ENCODE peak calls at places on chromosomes 11 and 22, in four cellular contexts. L is thoracic aorta; A is CD8-positive, alpha-beta T cell; W is CD4-positive, alpha-beta memory T cell. Z is an unnamed sample.
A peak's percentile ranks its signal among the peaks of the same experiment; 100 is the strongest.

GRCh38 chr11:124551189-124551588 is 7.7 kb upstream of the OR8B12 start:
- DNase-seq in L (no peak), A (no peak), W (no peak), Z (no peak)

GRCh38 chr11:91513734-91514133 is 710.9 kb upstream of the FAT3 start:
- DNase-seq in L (no peak), A (no peak), W (no peak), Z (no peak)

GRCh38 chr11:110425751-110426545 is 3.8 kb upstream of the FDX1 start:
- DNase-seq in L (no peak), A (no peak), W (no peak), Z (no peak)

GRCh38 chr11:126415669-126416420 is 60.4 kb downstream of the ST3GAL4 start:
- DNase-seq in L (no peak), A (no peak), W (no peak), Z (no peak)

GRCh38 chr22:46031965-46032851 is 55.2 kb upstream of the WNT7B start:
- DNase-seq in L (no peak), A (no peak), W (no peak), Z (no peak)

GRCh38 chr22:20061481-20061861 is 18.6 kb upstream of the DGCR8 start:
- DNase-seq in L (no peak), A (no peak), W (no peak), Z (no peak)

GRCh38 chr11:11973361-11973800 is 35.0 kb downstream of the DKK3 start:
- DNase-seq in L (peak; percentile 56), A (no peak), W (no peak), Z (no peak)

GRCh38 chr11:115325523-115325922 is 178.7 kb downstream of the CADM1 start:
- DNase-seq in L (no peak), A (no peak), W (no peak), Z (no peak)

GRCh38 chr11:32087602-32088001 is 3.3 kb upstream of the RCN1 start:
- DNase-seq in L (no peak), A (no peak), W (no peak), Z (no peak)

GRCh38 chr11:100824041-100824440 is 137.0 kb downstream of the ARHGAP42 start:
- DNase-seq in L (no peak), A (no peak), W (no peak), Z (no peak)

GRCh38 chr11:111730031-111730430 is 36.2 kb downstream of the PPP2R1B start:
- DNase-seq in L (no peak), A (no peak), W (no peak), Z (no peak)

GRCh38 chr11:25733777-25734176 is 598.2 kb upstream of the ANO3 start:
- DNase-seq in L (no peak), A (no peak), W (no peak), Z (no peak)

GRCh38 chr11:125998267-125998666 is 52.4 kb downstream of the VSIG10L2 start:
- DNase-seq in L (no peak), A (no peak), W (no peak), Z (no peak)

GRCh38 chr22:22791438-22792181 is 96.0 kb upstream of the IGLL5 start:
- DNase-seq in L (no peak), A (no peak), W (no peak), Z (no peak)

GRCh38 chr11:71930556-71931244 is 1.9 kb downstream of the RNF121 start:
- DNase-seq in L (no peak), A (no peak), W (no peak), Z (no peak)

GRCh38 chr22:27377901-27378300 is 423.7 kb downstream of the MN1 start:
- DNase-seq in L (no peak), A (no peak), W (no peak), Z (no peak)

GRCh38 chr11:8209208-8209807 is 40.5 kb upstream of the RIC3 start:
- DNase-seq in L (no peak), A (no peak), W (no peak), Z (no peak)

DNA sequence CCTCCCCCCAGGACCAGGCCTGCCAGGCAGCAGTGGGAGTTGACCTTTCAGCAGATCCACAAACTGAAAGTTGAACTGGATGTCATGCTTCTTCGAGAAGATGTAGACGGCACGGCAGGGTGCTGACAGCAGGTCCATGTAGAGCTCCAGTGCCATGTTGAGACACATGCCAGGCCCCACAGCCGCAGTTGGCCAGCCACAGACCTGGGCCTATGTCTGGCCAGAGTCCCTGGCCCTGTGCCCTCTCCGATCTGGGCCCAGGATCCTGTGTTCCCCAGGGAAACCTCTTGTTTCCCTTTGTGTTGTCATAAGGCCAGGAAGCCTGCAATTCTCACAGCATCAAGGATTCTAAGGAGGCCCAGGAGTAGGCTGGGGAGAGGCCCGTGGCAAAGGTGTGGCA is at the start of gene GSTT4:
- DNase-seq in L (no peak), A (no peak), W (no peak), Z (no peak)
- H3K4me3 ChIP-seq in L (peak within 1 kb of the TSS; percentile 18), A (no peak within 1 kb of the TSS), W (no peak within 1 kb of the TSS), Z (no peak within 1 kb of the TSS)

GRCh38 chr11:19674831-19675230 is 37.8 kb upstream of the NAV2 start:
- DNase-seq in L (no peak), A (no peak), W (no peak), Z (no peak)

GRCh38 chr11:19673924-19674390 is 38.7 kb upstream of the NAV2 start:
- DNase-seq in L (peak; percentile 50), A (no peak), W (no peak), Z (no peak)

GRCh38 chr11:19672591-19673206 is 39.9 kb upstream of the NAV2 start:
- DNase-seq in L (no peak), A (no peak), W (no peak), Z (no peak)

GRCh38 chr11:19675397-19675796 is 37.2 kb upstream of the NAV2 start:
- DNase-seq in L (no peak), A (no peak), W (no peak), Z (no peak)

GRCh38 chr11:19674420-19674819 is 38.2 kb upstream of the NAV2 start:
- DNase-seq in L (no peak), A (no peak), W (no peak), Z (no peak)
- H3K4me1 ChIP-seq in L (peaks cover 96% of the 10 kb centered on the region), A (no peaks in the 10 kb centered on the region), W (no peaks in the 10 kb centered on the region), Z (no peaks in the 10 kb centered on the region)

GRCh38 chr11:63551889-63552266 is 11.3 kb downstream of the PLAAT2 start:
- DNase-seq in L (no peak), A (no peak), W (no peak), Z (no peak)
- H3K4me3 ChIP-seq in L (no peak overlapping the region), A (peak overlapping the region; percentile 63), W (no peak overlapping the region), Z (no peak overlapping the region)

DNA sequence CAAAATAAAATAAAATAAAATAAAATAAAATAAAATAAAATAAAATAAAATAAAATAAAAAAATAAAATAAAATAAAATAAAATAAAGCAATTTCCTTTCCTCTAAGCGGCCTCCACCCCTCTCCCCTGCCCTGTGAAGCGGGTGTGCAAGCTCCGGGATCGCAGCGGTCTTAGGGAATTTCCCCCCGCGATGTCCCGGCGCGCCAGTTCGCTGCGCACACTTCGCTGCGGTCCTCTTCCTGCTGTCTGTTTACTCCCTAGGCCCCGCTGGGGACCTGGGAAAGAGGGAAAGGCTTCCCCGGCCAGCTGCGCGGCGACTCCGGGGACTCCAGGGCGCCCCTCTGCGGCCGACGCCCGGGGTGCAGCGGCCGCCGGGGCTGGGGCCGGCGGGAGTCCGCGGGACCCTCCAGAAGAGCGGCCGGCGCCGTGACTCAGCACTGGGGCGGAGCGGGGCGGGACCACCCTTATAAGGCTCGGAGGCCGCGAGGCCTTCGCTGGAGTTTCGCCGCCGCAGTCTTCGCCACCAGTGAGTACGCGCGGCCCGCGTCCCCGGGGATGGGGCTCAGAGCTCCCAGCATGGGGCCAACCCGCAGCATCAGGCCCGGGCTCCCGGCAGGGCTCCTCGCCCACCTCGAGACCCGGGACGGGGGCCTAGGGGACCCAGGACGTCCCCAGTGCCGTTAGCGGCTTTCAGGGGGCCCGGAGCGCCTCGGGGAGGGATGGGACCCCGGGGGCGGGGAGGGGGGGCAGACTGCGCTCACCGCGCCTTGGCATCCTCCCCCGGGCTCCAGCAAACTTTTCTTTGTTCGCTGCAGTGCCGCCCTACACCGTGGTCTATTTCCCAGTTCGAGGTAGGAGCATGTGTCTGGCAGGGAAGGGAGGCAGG is at the start of gene GSTP1:
- DNase-seq in L (peak; percentile 68), A (peak; percentile 80), W (peak; percentile 71), Z (peak; percentile 94)
- H3K4me1 ChIP-seq in L (peaks cover 21% of the 10 kb centered on the region), A (peaks cover 24% of the 10 kb centered on the region), W (peaks cover 20% of the 10 kb centered on the region), Z (peaks cover 23% of the 10 kb centered on the region)

DNA sequence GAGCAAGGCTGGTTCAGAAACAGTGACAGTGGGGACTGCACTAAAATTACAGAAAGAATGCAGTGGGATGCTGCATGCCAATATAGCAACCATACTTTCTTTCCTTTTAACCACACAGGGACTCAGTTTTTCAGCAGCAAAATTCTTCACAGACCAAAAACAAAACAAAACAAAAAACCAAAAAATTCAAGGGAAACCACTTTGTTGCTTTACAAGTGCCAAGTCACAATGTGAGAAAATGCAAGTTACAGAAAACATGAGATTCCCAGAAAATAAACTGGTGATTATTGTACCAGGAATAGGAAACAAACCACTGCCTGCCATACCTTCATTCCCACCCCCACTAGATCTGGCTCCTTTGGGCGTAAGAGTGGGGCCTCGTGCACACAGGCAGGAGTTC is 52.6 kb downstream of the TENM4 start:
- DNase-seq in L (no peak), A (no peak), W (no peak), Z (no peak)
- H3K4me3 ChIP-seq in L (no peak overlapping the region), A (no peak overlapping the region), W (no peak overlapping the region), Z (no peak overlapping the region)

GRCh38 chr22:40209945-40210485 is 32.3 kb downstream of the TNRC6B start:
- DNase-seq in L (no peak), A (no peak), W (no peak), Z (no peak)

GRCh38 chr22:40203568-40203967 is 25.8 kb downstream of the TNRC6B start:
- DNase-seq in L (no peak), A (peak; percentile 27), W (peak; percentile 45), Z (no peak)

GRCh38 chr22:40202225-40202944 is 24.7 kb downstream of the TNRC6B start:
- DNase-seq in L (no peak), A (no peak), W (no peak), Z (no peak)

GRCh38 chr22:40204331-40205116 is 26.8 kb downstream of the TNRC6B start:
- DNase-seq in L (no peak), A (no peak), W (no peak), Z (no peak)

GRCh38 chr22:40206561-40206960 is 28.8 kb downstream of the TNRC6B start:
- DNase-seq in L (no peak), A (no peak), W (no peak), Z (no peak)
- H3K4me1 ChIP-seq in L (peaks cover 73% of the 10 kb centered on the region), A (peaks cover 60% of the 10 kb centered on the region), W (peaks cover 67% of the 10 kb centered on the region), Z (no peaks in the 10 kb centered on the region)

GRCh38 chr11:121461843-121462242 is 9.1 kb upstream of the SORL1-AS1 start:
- DNase-seq in L (no peak), A (no peak), W (no peak), Z (no peak)
- H3K4me3 ChIP-seq in L (no peak overlapping the region), A (no peak overlapping the region), W (no peak overlapping the region), Z (no peak overlapping the region)